ENCODE peak calls at places on chromosomes 1 and 21, in five cellular contexts. One of them, this sample, is unnamed.

GRCh38 chr1:53553734-53554509 is 94.7 kb downstream of the DMRTB1 start:
- DNase-seq in astrocyte of the cerebellum: no peak
- DNase-seq in NCI-H345: no peak
- DNase-seq in NCI-H510A treated with DMSO at 0.1 percent for 48 hours: no peak
- DNase-seq in WTC11: peak; percentile 8
- DNase-seq in this sample: no peak

GRCh38 chr1:226738421-226738994 is 574 bp downstream of the ITPKB start:
- DNase-seq in NCI-H345: peak; percentile 41
- DNase-seq in astrocyte of the cerebellum: no peak
- DNase-seq in WTC11: peak; percentile 42
- DNase-seq in NCI-H510A treated with DMSO at 0.1 percent for 48 hours: peak; percentile 64
- DNase-seq in this sample: peak; percentile 23

GRCh38 chr1:161763522-161764098 is 2.5 kb upstream of the ATF6 start:
- DNase-seq in WTC11: no peak
- DNase-seq in NCI-H345: peak; percentile 20
- DNase-seq in NCI-H510A treated with DMSO at 0.1 percent for 48 hours: peak; percentile 24
- DNase-seq in astrocyte of the cerebellum: no peak
- DNase-seq in this sample: no peak

GRCh38 chr1:7588457-7588827 is 182.7 kb upstream of the VAMP3 start:
- DNase-seq in NCI-H345: no peak
- DNase-seq in NCI-H510A treated with DMSO at 0.1 percent for 48 hours: no peak
- DNase-seq in astrocyte of the cerebellum: no peak
- DNase-seq in WTC11: no peak
- DNase-seq in this sample: no peak

GRCh38 chr1:55669308-55669707 is 454.1 kb upstream of the USP24 start:
- DNase-seq in NCI-H345: no peak
- DNase-seq in NCI-H510A treated with DMSO at 0.1 percent for 48 hours: no peak
- DNase-seq in WTC11: no peak
- DNase-seq in astrocyte of the cerebellum: no peak
- DNase-seq in this sample: no peak

GRCh38 chr21:44590311-44590721 is 2.0 kb downstream of the KRTAP10-6 start:
- DNase-seq in NCI-H345: no peak
- DNase-seq in WTC11: no peak
- DNase-seq in NCI-H510A treated with DMSO at 0.1 percent for 48 hours: no peak
- DNase-seq in astrocyte of the cerebellum: no peak
- DNase-seq in this sample: no peak

GRCh38 chr1:12016182-12016581 is 3.1 kb upstream of the MIIP start:
- DNase-seq in NCI-H510A treated with DMSO at 0.1 percent for 48 hours: no peak
- DNase-seq in WTC11: no peak
- DNase-seq in NCI-H345: no peak
- DNase-seq in astrocyte of the cerebellum: no peak
- DNase-seq in this sample: no peak

GRCh38 chr1:110188116-110188618 is 21.9 kb upstream of the KCNC4 start:
- DNase-seq in WTC11: no peak
- DNase-seq in NCI-H345: no peak
- DNase-seq in astrocyte of the cerebellum: no peak
- DNase-seq in NCI-H510A treated with DMSO at 0.1 percent for 48 hours: no peak
- DNase-seq in this sample: no peak

GRCh38 chr1:101181930-101182329 is 54.9 kb upstream of the S1PR1 start:
- DNase-seq in astrocyte of the cerebellum: no peak
- DNase-seq in WTC11: no peak
- DNase-seq in NCI-H510A treated with DMSO at 0.1 percent for 48 hours: no peak
- DNase-seq in NCI-H345: no peak
- DNase-seq in this sample: no peak

GRCh38 chr1:160410412-160411005 is 10.1 kb downstream of the VANGL2 start:
- DNase-seq in NCI-H345: peak; percentile 77
- DNase-seq in NCI-H510A treated with DMSO at 0.1 percent for 48 hours: no peak
- DNase-seq in astrocyte of the cerebellum: no peak
- DNase-seq in WTC11: peak; percentile 38
- DNase-seq in this sample: peak; percentile 61

GRCh38 chr1:151720974-151721787 is at the start of gene RIIAD1:
- DNase-seq in WTC11: peak; percentile 61
- DNase-seq in NCI-H345: peak; percentile 56
- DNase-seq in astrocyte of the cerebellum: no peak
- DNase-seq in NCI-H510A treated with DMSO at 0.1 percent for 48 hours: no peak
- DNase-seq in this sample: peak; percentile 42

GRCh38 chr1:65762081-65762862 is 30.4 kb upstream of the PDE4B start:
- DNase-seq in astrocyte of the cerebellum: no peak
- DNase-seq in NCI-H345: no peak
- DNase-seq in NCI-H510A treated with DMSO at 0.1 percent for 48 hours: no peak
- DNase-seq in WTC11: peak; percentile 15
- DNase-seq in this sample: no peak

GRCh38 chr1:39431927-39432326 is 59.5 kb upstream of the BMP8A start:
- DNase-seq in WTC11: no peak
- DNase-seq in astrocyte of the cerebellum: no peak
- DNase-seq in NCI-H345: no peak
- DNase-seq in NCI-H510A treated with DMSO at 0.1 percent for 48 hours: no peak
- DNase-seq in this sample: no peak

GRCh38 chr1:232538224-232538942 is 91.5 kb downstream of the SIPA1L2 start:
- DNase-seq in NCI-H345: peak; percentile 36
- DNase-seq in NCI-H510A treated with DMSO at 0.1 percent for 48 hours: peak; percentile 77
- DNase-seq in astrocyte of the cerebellum: peak; percentile 51
- DNase-seq in WTC11: peak; percentile 36
- DNase-seq in this sample: no peak

GRCh38 chr1:175840787-175841186 is 97.4 kb upstream of the TNR start:
- DNase-seq in astrocyte of the cerebellum: no peak
- DNase-seq in NCI-H510A treated with DMSO at 0.1 percent for 48 hours: peak; percentile 84
- DNase-seq in WTC11: no peak
- DNase-seq in NCI-H345: no peak
- DNase-seq in this sample: no peak

GRCh38 chr1:223455470-223455869 is 62.3 kb downstream of the CCDC185 start:
- DNase-seq in WTC11: no peak
- DNase-seq in NCI-H345: peak; percentile 51
- DNase-seq in astrocyte of the cerebellum: no peak
- DNase-seq in NCI-H510A treated with DMSO at 0.1 percent for 48 hours: no peak
- DNase-seq in this sample: no peak

GRCh38 chr1:235642021-235642942 is 7.3 kb downstream of the GNG4 start:
- DNase-seq in NCI-H510A treated with DMSO at 0.1 percent for 48 hours: peak; percentile 44
- DNase-seq in NCI-H345: no peak
- DNase-seq in astrocyte of the cerebellum: no peak
- DNase-seq in WTC11: peak; percentile 43
- DNase-seq in this sample: peak; percentile 56

GRCh38 chr1:119453021-119453420 is 38.1 kb downstream of the HSD3B2 start:
- DNase-seq in WTC11: no peak
- DNase-seq in NCI-H345: peak; percentile 15
- DNase-seq in NCI-H510A treated with DMSO at 0.1 percent for 48 hours: peak; percentile 16
- DNase-seq in astrocyte of the cerebellum: peak; percentile 76
- DNase-seq in this sample: no peak

GRCh38 chr1:91736146-91736998 is 149.6 kb downstream of the TGFBR3 start:
- DNase-seq in NCI-H345: no peak
- DNase-seq in NCI-H510A treated with DMSO at 0.1 percent for 48 hours: no peak
- DNase-seq in astrocyte of the cerebellum: no peak
- DNase-seq in WTC11: no peak
- DNase-seq in this sample: no peak

GRCh38 chr1:10724948-10725852 is 71.2 kb downstream of the CASZ1 start:
- DNase-seq in WTC11: no peak
- DNase-seq in NCI-H345: peak; percentile 45
- DNase-seq in astrocyte of the cerebellum: peak; percentile 13
- DNase-seq in NCI-H510A treated with DMSO at 0.1 percent for 48 hours: peak; percentile 96
- DNase-seq in this sample: peak; percentile 46

GRCh38 chr21:15430577-15430976 is 299.2 kb upstream of the USP25 start:
- DNase-seq in astrocyte of the cerebellum: no peak
- DNase-seq in NCI-H510A treated with DMSO at 0.1 percent for 48 hours: no peak
- DNase-seq in WTC11: no peak
- DNase-seq in NCI-H345: no peak
- DNase-seq in this sample: no peak

GRCh38 chr21:44902268-44903053 is 18.2 kb downstream of the ITGB2 start:
- DNase-seq in NCI-H345: no peak
- DNase-seq in NCI-H510A treated with DMSO at 0.1 percent for 48 hours: no peak
- DNase-seq in astrocyte of the cerebellum: no peak
- DNase-seq in WTC11: no peak
- DNase-seq in this sample: no peak

GRCh38 chr1:32702599-32703478 is at the start of gene SYNC:
- DNase-seq in NCI-H345: no peak
- DNase-seq in NCI-H510A treated with DMSO at 0.1 percent for 48 hours: no peak
- DNase-seq in WTC11: no peak
- DNase-seq in astrocyte of the cerebellum: peak; percentile 68
- DNase-seq in this sample: no peak

GRCh38 chr1:112714313-112715263 is 544 bp downstream of the PPM1J start:
- DNase-seq in NCI-H345: no peak
- DNase-seq in astrocyte of the cerebellum: no peak
- DNase-seq in WTC11: no peak
- DNase-seq in NCI-H510A treated with DMSO at 0.1 percent for 48 hours: no peak
- DNase-seq in this sample: no peak

GRCh38 chr1:226980565-226981385 is 40.7 kb downstream of the COQ8A start:
- DNase-seq in WTC11: no peak
- DNase-seq in astrocyte of the cerebellum: no peak
- DNase-seq in NCI-H510A treated with DMSO at 0.1 percent for 48 hours: no peak
- DNase-seq in NCI-H345: no peak
- DNase-seq in this sample: no peak

GRCh38 chr1:87140831-87141540 is 187.7 kb upstream of the LMO4 start:
- DNase-seq in WTC11: no peak
- DNase-seq in astrocyte of the cerebellum: no peak
- DNase-seq in NCI-H510A treated with DMSO at 0.1 percent for 48 hours: no peak
- DNase-seq in NCI-H345: no peak
- DNase-seq in this sample: no peak

GRCh38 chr1:27602510-27603319 is 1.2 kb downstream of the AHDC1 start:
- DNase-seq in WTC11: peak; percentile 53
- DNase-seq in NCI-H345: peak; percentile 47
- DNase-seq in NCI-H510A treated with DMSO at 0.1 percent for 48 hours: no peak
- DNase-seq in astrocyte of the cerebellum: no peak
- DNase-seq in this sample: peak; percentile 44

GRCh38 chr1:24493785-24494184 is 8.9 kb upstream of the RCAN3 start:
- DNase-seq in WTC11: no peak
- DNase-seq in NCI-H510A treated with DMSO at 0.1 percent for 48 hours: no peak
- DNase-seq in NCI-H345: no peak
- DNase-seq in astrocyte of the cerebellum: no peak
- DNase-seq in this sample: no peak

GRCh38 chr21:31609081-31609480 is 50.4 kb upstream of the SOD1 start:
- DNase-seq in NCI-H510A treated with DMSO at 0.1 percent for 48 hours: no peak
- DNase-seq in astrocyte of the cerebellum: no peak
- DNase-seq in WTC11: peak; percentile 60
- DNase-seq in NCI-H345: no peak
- DNase-seq in this sample: no peak

GRCh38 chr1:19577001-19577400 is 67.1 kb upstream of the NBL1 start:
- DNase-seq in NCI-H345: no peak
- DNase-seq in NCI-H510A treated with DMSO at 0.1 percent for 48 hours: no peak
- DNase-seq in WTC11: no peak
- DNase-seq in astrocyte of the cerebellum: no peak
- DNase-seq in this sample: no peak

GRCh38 chr1:224763126-224763764 is 147.1 kb downstream of the CNIH3 start:
- DNase-seq in NCI-H345: no peak
- DNase-seq in NCI-H510A treated with DMSO at 0.1 percent for 48 hours: no peak
- DNase-seq in astrocyte of the cerebellum: no peak
- DNase-seq in WTC11: no peak
- DNase-seq in this sample: no peak

GRCh38 chr1:228238461-228238860 is 30.6 kb downstream of the OBSCN start:
- DNase-seq in astrocyte of the cerebellum: no peak
- DNase-seq in NCI-H510A treated with DMSO at 0.1 percent for 48 hours: no peak
- DNase-seq in NCI-H345: no peak
- DNase-seq in WTC11: no peak
- DNase-seq in this sample: no peak

GRCh38 chr1:96596226-96596625 is 125.4 kb upstream of the PTBP2 start:
- DNase-seq in astrocyte of the cerebellum: no peak
- DNase-seq in NCI-H345: no peak
- DNase-seq in WTC11: peak; percentile 76
- DNase-seq in NCI-H510A treated with DMSO at 0.1 percent for 48 hours: no peak
- DNase-seq in this sample: no peak

GRCh38 chr1:53618218-53619087 is 120.5 kb downstream of the GLIS1 start:
- DNase-seq in NCI-H345: no peak
- DNase-seq in astrocyte of the cerebellum: no peak
- DNase-seq in NCI-H510A treated with DMSO at 0.1 percent for 48 hours: no peak
- DNase-seq in WTC11: no peak
- DNase-seq in this sample: no peak

GRCh38 chr1:9078949-9079500 is 9.6 kb upstream of the SLC2A5 start:
- DNase-seq in NCI-H510A treated with DMSO at 0.1 percent for 48 hours: no peak
- DNase-seq in astrocyte of the cerebellum: no peak
- DNase-seq in NCI-H345: no peak
- DNase-seq in WTC11: no peak
- DNase-seq in this sample: no peak

GRCh38 chr1:30637183-30637969 is 86.0 kb downstream of the MATN1 start:
- DNase-seq in NCI-H510A treated with DMSO at 0.1 percent for 48 hours: no peak
- DNase-seq in WTC11: no peak
- DNase-seq in NCI-H345: no peak
- DNase-seq in astrocyte of the cerebellum: no peak
- DNase-seq in this sample: peak; percentile 88

GRCh38 chr1:212457740-212458338 is 25.1 kb downstream of the NENF start:
- DNase-seq in NCI-H345: peak; percentile 51
- DNase-seq in WTC11: peak; percentile 85
- DNase-seq in NCI-H510A treated with DMSO at 0.1 percent for 48 hours: peak; percentile 19
- DNase-seq in astrocyte of the cerebellum: no peak
- DNase-seq in this sample: peak; percentile 42

GRCh38 chr1:86429830-86430229 is 5.9 kb downstream of the CLCA2 start:
- DNase-seq in NCI-H345: no peak
- DNase-seq in WTC11: no peak
- DNase-seq in astrocyte of the cerebellum: peak; percentile 87
- DNase-seq in NCI-H510A treated with DMSO at 0.1 percent for 48 hours: no peak
- DNase-seq in this sample: no peak

GRCh38 chr1:34477632-34478141 is 277.2 kb upstream of the GJB5 start:
- DNase-seq in WTC11: peak; percentile 19
- DNase-seq in NCI-H510A treated with DMSO at 0.1 percent for 48 hours: no peak
- DNase-seq in astrocyte of the cerebellum: no peak
- DNase-seq in NCI-H345: no peak
- DNase-seq in this sample: no peak

This sample was measured in NCI-H1105 treated with DMSO at 0.1 percent for 48 hours.